ENCODE peak calls at places on chromosomes 11 and 22, in six cellular contexts. One of them, this sample, is unnamed.
A peak's percentile ranks its signal among the peaks of the same experiment; 100 is the strongest.

GRCh38 chr11:96412761-96413381 is 23.1 kb downstream of the JRKL start:
- DNase-seq in globus pallidus: no peak
- DNase-seq in upper lobe of right lung: no peak
- DNase-seq in cardiac fibroblast: no peak
- DNase-seq in stimulated activated naive CD8-positive, alpha-beta T cell treated with anti-CD3 and anti-CD28 coated beads, Interleukin-15, amount 100 ng/mL, for 72 hours: no peak
- DNase-seq in HEK293T: no peak
- DNase-seq in this sample: no peak

GRCh38 chr11:119533931-119534694 is 111.1 kb upstream of the THY1 start:
- DNase-seq in stimulated activated naive CD8-positive, alpha-beta T cell treated with anti-CD3 and anti-CD28 coated beads, Interleukin-15, amount 100 ng/mL, for 72 hours: peak; percentile 59
- DNase-seq in cardiac fibroblast: peak; percentile 73
- DNase-seq in globus pallidus: peak; percentile 86
- DNase-seq in upper lobe of right lung: peak; percentile 87
- DNase-seq in HEK293T: peak; percentile 83
- DNase-seq in this sample: peak; percentile 90

GRCh38 chr22:48843640-48844039 is 984.0 kb downstream of the BRD1 start:
- DNase-seq in stimulated activated naive CD8-positive, alpha-beta T cell treated with anti-CD3 and anti-CD28 coated beads, Interleukin-15, amount 100 ng/mL, for 72 hours: no peak
- DNase-seq in upper lobe of right lung: peak; percentile 54
- DNase-seq in cardiac fibroblast: no peak
- DNase-seq in HEK293T: no peak
- DNase-seq in globus pallidus: no peak
- DNase-seq in this sample: no peak

GRCh38 chr11:104630352-104630751 is 267.9 kb downstream of the CASP12 start:
- DNase-seq in HEK293T: no peak
- DNase-seq in globus pallidus: no peak
- DNase-seq in stimulated activated naive CD8-positive, alpha-beta T cell treated with anti-CD3 and anti-CD28 coated beads, Interleukin-15, amount 100 ng/mL, for 72 hours: no peak
- DNase-seq in upper lobe of right lung: no peak
- DNase-seq in cardiac fibroblast: no peak
- DNase-seq in this sample: no peak

GRCh38 chr11:124898711-124899110 is 1.0 kb upstream of the ROBO4 start:
- DNase-seq in upper lobe of right lung: no peak
- DNase-seq in cardiac fibroblast: peak; percentile 81
- DNase-seq in stimulated activated naive CD8-positive, alpha-beta T cell treated with anti-CD3 and anti-CD28 coated beads, Interleukin-15, amount 100 ng/mL, for 72 hours: no peak
- DNase-seq in HEK293T: no peak
- DNase-seq in globus pallidus: peak; percentile 80
- DNase-seq in this sample: peak; percentile 54

GRCh38 chr11:6410695-6411430 is 8.0 kb downstream of the APBB1 start:
- DNase-seq in cardiac fibroblast: no peak
- DNase-seq in globus pallidus: peak; percentile 83
- DNase-seq in stimulated activated naive CD8-positive, alpha-beta T cell treated with anti-CD3 and anti-CD28 coated beads, Interleukin-15, amount 100 ng/mL, for 72 hours: no peak
- DNase-seq in HEK293T: no peak
- DNase-seq in upper lobe of right lung: no peak
- DNase-seq in this sample: no peak

GRCh38 chr22:29767289-29768051 is at the start of gene UQCR10:
- DNase-seq in stimulated activated naive CD8-positive, alpha-beta T cell treated with anti-CD3 and anti-CD28 coated beads, Interleukin-15, amount 100 ng/mL, for 72 hours: peak; percentile 89
- DNase-seq in globus pallidus: peak; percentile 92
- DNase-seq in upper lobe of right lung: peak; percentile 97
- DNase-seq in cardiac fibroblast: peak; percentile 94
- DNase-seq in HEK293T: peak; percentile 98
- DNase-seq in this sample: peak; percentile 96

GRCh38 chr11:105298174-105298573 is 158.6 kb upstream of the CARD18 start:
- DNase-seq in globus pallidus: no peak
- DNase-seq in upper lobe of right lung: no peak
- DNase-seq in stimulated activated naive CD8-positive, alpha-beta T cell treated with anti-CD3 and anti-CD28 coated beads, Interleukin-15, amount 100 ng/mL, for 72 hours: no peak
- DNase-seq in HEK293T: no peak
- DNase-seq in cardiac fibroblast: no peak
- DNase-seq in this sample: no peak

GRCh38 chr11:115267871-115268270 is 236.3 kb downstream of the CADM1 start:
- DNase-seq in HEK293T: no peak
- DNase-seq in stimulated activated naive CD8-positive, alpha-beta T cell treated with anti-CD3 and anti-CD28 coated beads, Interleukin-15, amount 100 ng/mL, for 72 hours: no peak
- DNase-seq in globus pallidus: no peak
- DNase-seq in upper lobe of right lung: no peak
- DNase-seq in cardiac fibroblast: no peak
- DNase-seq in this sample: no peak

GRCh38 chr11:110878513-110878912 is 166.3 kb upstream of the ARHGAP20 start:
- DNase-seq in globus pallidus: no peak
- DNase-seq in upper lobe of right lung: no peak
- DNase-seq in cardiac fibroblast: peak; percentile 88
- DNase-seq in stimulated activated naive CD8-positive, alpha-beta T cell treated with anti-CD3 and anti-CD28 coated beads, Interleukin-15, amount 100 ng/mL, for 72 hours: no peak
- DNase-seq in HEK293T: no peak
- DNase-seq in this sample: no peak

GRCh38 chr22:26660961-26661578 is 3.7 kb downstream of the MIAT start:
- DNase-seq in upper lobe of right lung: no peak
- DNase-seq in globus pallidus: no peak
- DNase-seq in cardiac fibroblast: peak; percentile 46
- DNase-seq in stimulated activated naive CD8-positive, alpha-beta T cell treated with anti-CD3 and anti-CD28 coated beads, Interleukin-15, amount 100 ng/mL, for 72 hours: no peak
- DNase-seq in HEK293T: no peak
- DNase-seq in this sample: no peak

GRCh38 chr11:33412231-33412630 is 155.1 kb downstream of the HIPK3 start:
- DNase-seq in upper lobe of right lung: no peak
- DNase-seq in HEK293T: no peak
- DNase-seq in globus pallidus: no peak
- DNase-seq in stimulated activated naive CD8-positive, alpha-beta T cell treated with anti-CD3 and anti-CD28 coated beads, Interleukin-15, amount 100 ng/mL, for 72 hours: no peak
- DNase-seq in cardiac fibroblast: no peak
- DNase-seq in this sample: peak; percentile 14

GRCh38 chr11:120622189-120622912 is 110.8 kb downstream of the GRIK4 start:
- DNase-seq in stimulated activated naive CD8-positive, alpha-beta T cell treated with anti-CD3 and anti-CD28 coated beads, Interleukin-15, amount 100 ng/mL, for 72 hours: no peak
- DNase-seq in globus pallidus: no peak
- DNase-seq in HEK293T: no peak
- DNase-seq in upper lobe of right lung: no peak
- DNase-seq in cardiac fibroblast: peak; percentile 3
- DNase-seq in this sample: no peak

GRCh38 chr11:8339592-8340022 is 75.9 kb upstream of the LMO1 start:
- DNase-seq in globus pallidus: no peak
- DNase-seq in upper lobe of right lung: no peak
- DNase-seq in cardiac fibroblast: no peak
- DNase-seq in stimulated activated naive CD8-positive, alpha-beta T cell treated with anti-CD3 and anti-CD28 coated beads, Interleukin-15, amount 100 ng/mL, for 72 hours: no peak
- DNase-seq in HEK293T: no peak
- DNase-seq in this sample: no peak

GRCh38 chr11:16528639-16529038 is 172.3 kb upstream of the SOX6 start:
- DNase-seq in cardiac fibroblast: no peak
- DNase-seq in HEK293T: no peak
- DNase-seq in globus pallidus: no peak
- DNase-seq in upper lobe of right lung: no peak
- DNase-seq in stimulated activated naive CD8-positive, alpha-beta T cell treated with anti-CD3 and anti-CD28 coated beads, Interleukin-15, amount 100 ng/mL, for 72 hours: no peak
- DNase-seq in this sample: no peak

GRCh38 chr11:68593441-68593840 is 90.9 kb upstream of the GAL start:
- DNase-seq in globus pallidus: no peak
- DNase-seq in HEK293T: no peak
- DNase-seq in stimulated activated naive CD8-positive, alpha-beta T cell treated with anti-CD3 and anti-CD28 coated beads, Interleukin-15, amount 100 ng/mL, for 72 hours: no peak
- DNase-seq in cardiac fibroblast: no peak
- DNase-seq in upper lobe of right lung: no peak
- DNase-seq in this sample: no peak

GRCh38 chr11:6263664-6264063 is 4.0 kb downstream of the CCKBR start:
- DNase-seq in upper lobe of right lung: no peak
- DNase-seq in HEK293T: no peak
- DNase-seq in cardiac fibroblast: no peak
- DNase-seq in stimulated activated naive CD8-positive, alpha-beta T cell treated with anti-CD3 and anti-CD28 coated beads, Interleukin-15, amount 100 ng/mL, for 72 hours: no peak
- DNase-seq in globus pallidus: no peak
- DNase-seq in this sample: no peak

GRCh38 chr11:79762271-79762935 is 321.6 kb upstream of the TENM4 start:
- DNase-seq in upper lobe of right lung: no peak
- DNase-seq in globus pallidus: peak; percentile 7
- DNase-seq in HEK293T: no peak
- DNase-seq in stimulated activated naive CD8-positive, alpha-beta T cell treated with anti-CD3 and anti-CD28 coated beads, Interleukin-15, amount 100 ng/mL, for 72 hours: no peak
- DNase-seq in cardiac fibroblast: no peak
- DNase-seq in this sample: no peak

GRCh38 chr11:96102664-96103068 is 178.8 kb upstream of the MTMR2 start:
- DNase-seq in stimulated activated naive CD8-positive, alpha-beta T cell treated with anti-CD3 and anti-CD28 coated beads, Interleukin-15, amount 100 ng/mL, for 72 hours: no peak
- DNase-seq in cardiac fibroblast: peak; percentile 78
- DNase-seq in globus pallidus: no peak
- DNase-seq in upper lobe of right lung: no peak
- DNase-seq in HEK293T: no peak
- DNase-seq in this sample: peak; percentile 56

GRCh38 chr11:117292616-117293015 is 1.5 kb downstream of the BACE1-AS start:
- DNase-seq in globus pallidus: no peak
- DNase-seq in HEK293T: no peak
- DNase-seq in upper lobe of right lung: no peak
- DNase-seq in stimulated activated naive CD8-positive, alpha-beta T cell treated with anti-CD3 and anti-CD28 coated beads, Interleukin-15, amount 100 ng/mL, for 72 hours: no peak
- DNase-seq in cardiac fibroblast: no peak
- DNase-seq in this sample: no peak

GRCh38 chr11:70829160-70829899 is 423.0 kb downstream of the SHANK2 start:
- DNase-seq in cardiac fibroblast: no peak
- DNase-seq in HEK293T: no peak
- DNase-seq in upper lobe of right lung: no peak
- DNase-seq in globus pallidus: no peak
- DNase-seq in stimulated activated naive CD8-positive, alpha-beta T cell treated with anti-CD3 and anti-CD28 coated beads, Interleukin-15, amount 100 ng/mL, for 72 hours: no peak
- DNase-seq in this sample: no peak

GRCh38 chr11:57439786-57440185 is 12.9 kb upstream of the SLC43A3 start:
- DNase-seq in HEK293T: no peak
- DNase-seq in cardiac fibroblast: no peak
- DNase-seq in globus pallidus: no peak
- DNase-seq in stimulated activated naive CD8-positive, alpha-beta T cell treated with anti-CD3 and anti-CD28 coated beads, Interleukin-15, amount 100 ng/mL, for 72 hours: no peak
- DNase-seq in upper lobe of right lung: no peak
- DNase-seq in this sample: no peak

GRCh38 chr22:27560781-27561180 is 240.8 kb downstream of the MN1 start:
- DNase-seq in HEK293T: no peak
- DNase-seq in stimulated activated naive CD8-positive, alpha-beta T cell treated with anti-CD3 and anti-CD28 coated beads, Interleukin-15, amount 100 ng/mL, for 72 hours: no peak
- DNase-seq in cardiac fibroblast: no peak
- DNase-seq in upper lobe of right lung: no peak
- DNase-seq in globus pallidus: no peak
- DNase-seq in this sample: no peak

GRCh38 chr11:126112547-126112946 is 49.9 kb upstream of the CDON start:
- DNase-seq in stimulated activated naive CD8-positive, alpha-beta T cell treated with anti-CD3 and anti-CD28 coated beads, Interleukin-15, amount 100 ng/mL, for 72 hours: no peak
- DNase-seq in cardiac fibroblast: no peak
- DNase-seq in globus pallidus: no peak
- DNase-seq in upper lobe of right lung: no peak
- DNase-seq in HEK293T: no peak
- DNase-seq in this sample: peak; percentile 66